ENCODE peak calls at places on chromosomes 2 and 18, in four cellular contexts. One of them, this sample, is unnamed.

GRCh38 chr18:48813833-48814489 is 136.8 kb downstream of the SMAD7 start:
- DNase-seq in BJ: no peak
- DNase-seq in GM13977: no peak
- DNase-seq in body of pancreas: peak
- DNase-seq in this sample: no peak

GRCh38 chr2:200705305-200705985 is 106.3 kb upstream of the BZW1 start:
- DNase-seq in BJ: no peak
- DNase-seq in GM13977: no peak
- DNase-seq in body of pancreas: no peak
- DNase-seq in this sample: no peak

GRCh38 chr18:57595347-57595746 is 8.8 kb upstream of the FECH start:
- DNase-seq in BJ: no peak
- DNase-seq in GM13977: no peak
- DNase-seq in body of pancreas: no peak
- DNase-seq in this sample: no peak

GRCh38 chr2:204468689-204469429 is 76.4 kb upstream of the PARD3B start:
- DNase-seq in BJ: peak
- DNase-seq in GM13977: no peak
- DNase-seq in body of pancreas: no peak
- DNase-seq in this sample: no peak

GRCh38 chr2:78431241-78431640 is 594.3 kb upstream of the REG3G start:
- DNase-seq in BJ: no peak
- DNase-seq in GM13977: no peak
- DNase-seq in body of pancreas: no peak
- DNase-seq in this sample: no peak

GRCh38 chr2:191758420-191759199 is 80.7 kb downstream of the NABP1 start:
- DNase-seq in BJ: no peak
- DNase-seq in GM13977: peak
- DNase-seq in body of pancreas: peak
- DNase-seq in this sample: peak

GRCh38 chr18:3903341-3903740 is 453.4 kb downstream of the TGIF1 start:
- DNase-seq in BJ: peak
- DNase-seq in GM13977: no peak
- DNase-seq in body of pancreas: no peak
- DNase-seq in this sample: no peak

GRCh38 chr2:235514627-235515363 is 21.0 kb downstream of the AGAP1 start:
- DNase-seq in BJ: no peak
- DNase-seq in GM13977: no peak
- DNase-seq in body of pancreas: no peak
- DNase-seq in this sample: no peak

GRCh38 chr2:152594022-152594712 is 123.1 kb downstream of the PRPF40A start:
- DNase-seq in BJ: no peak
- DNase-seq in GM13977: peak
- DNase-seq in body of pancreas: peak
- DNase-seq in this sample: no peak

DNA sequence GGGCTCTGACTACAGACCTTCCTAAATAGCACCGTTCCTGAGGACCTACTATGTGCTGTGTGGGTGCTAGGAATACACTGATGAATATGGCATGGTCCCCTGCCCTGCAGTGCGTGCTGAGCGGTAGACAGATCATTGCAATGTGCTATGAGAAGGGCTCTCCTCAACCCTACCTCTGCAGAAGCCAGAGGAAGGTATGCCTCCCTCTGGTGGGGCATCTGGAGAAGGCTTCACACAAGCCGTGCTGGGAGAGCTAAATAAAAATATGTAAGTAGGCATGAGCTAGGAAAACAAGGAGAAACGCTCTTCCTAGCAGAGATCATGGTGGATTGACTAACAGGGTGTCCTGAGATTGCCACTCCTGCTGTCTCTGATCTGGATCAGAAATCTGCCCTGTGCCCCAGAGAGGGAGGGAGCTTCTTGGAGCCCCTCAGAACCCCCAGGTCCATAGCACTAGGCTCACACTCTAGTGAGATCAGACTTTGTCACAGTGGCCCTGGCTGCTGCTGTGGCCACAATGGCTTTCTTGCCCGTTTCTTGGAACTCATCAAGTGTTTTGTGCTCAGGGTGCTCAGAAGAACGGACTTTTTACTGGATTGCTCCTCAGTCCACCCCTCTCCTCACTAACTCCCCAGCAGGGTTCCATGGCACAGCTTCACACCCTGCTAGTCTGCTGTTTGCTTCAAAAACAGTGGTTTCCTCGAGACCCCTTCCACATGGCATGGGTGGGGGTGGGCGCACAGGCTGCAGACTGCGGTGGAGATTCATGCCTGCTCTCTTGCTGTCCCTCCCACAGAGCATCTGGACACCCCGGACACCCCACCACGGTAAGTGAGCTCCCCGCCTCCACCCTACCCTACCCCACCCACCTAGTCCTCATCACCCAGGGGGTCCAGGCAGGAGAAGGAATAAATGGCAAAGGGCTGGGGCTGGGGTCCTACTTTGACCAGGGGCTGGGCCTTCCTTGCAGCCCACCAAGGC is 14.2 kb downstream of the SIGLEC15 start:
- DNase-seq in BJ: no peak
- DNase-seq in GM13977: no peak
- DNase-seq in body of pancreas: peak
- DNase-seq in this sample: peak
- TF ChIP-seq CTCF in BJ: peak
- TF ChIP-seq CTCF in GM13977: peak
- TF ChIP-seq CTCF in body of pancreas: peak
- TF ChIP-seq CTCF in this sample: peak

DNA sequence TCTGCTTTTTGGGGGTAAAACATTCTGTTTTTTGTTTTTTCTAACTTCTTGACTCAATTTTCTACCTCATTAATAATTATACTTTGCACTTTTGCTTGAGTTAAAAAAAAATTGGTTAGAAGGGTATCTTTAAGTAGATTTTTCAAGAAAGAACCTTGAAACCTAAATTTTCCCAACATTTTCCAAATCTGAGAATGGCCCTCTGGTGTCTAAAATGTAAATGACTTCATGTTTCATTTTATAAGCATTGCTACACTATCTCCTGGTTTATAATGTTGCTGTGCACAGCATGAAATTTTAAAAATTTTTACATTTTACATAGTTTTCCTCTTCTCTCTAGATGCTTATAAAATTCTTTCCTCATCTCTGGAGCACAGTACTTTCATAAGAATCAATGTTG is 14.2 kb downstream of the EIF2AK2 start:
- DNase-seq in BJ: no peak
- DNase-seq in GM13977: no peak
- DNase-seq in body of pancreas: no peak
- DNase-seq in this sample: no peak
- TF ChIP-seq CTCF in BJ: no peak
- TF ChIP-seq CTCF in GM13977: no peak
- TF ChIP-seq CTCF in body of pancreas: no peak
- TF ChIP-seq CTCF in this sample: no peak

GRCh38 chr2:217932661-217933325 is 70.0 kb downstream of the TNS1 start:
- DNase-seq in BJ: no peak
- DNase-seq in GM13977: no peak
- DNase-seq in body of pancreas: no peak
- DNase-seq in this sample: peak
- TF ChIP-seq CTCF in BJ: no peak
- TF ChIP-seq CTCF in GM13977: no peak
- TF ChIP-seq CTCF in body of pancreas: no peak
- TF ChIP-seq CTCF in this sample: peak

GRCh38 chr2:185522472-185522871 is 216.1 kb upstream of the FSIP2 start:
- DNase-seq in BJ: no peak
- DNase-seq in GM13977: no peak
- DNase-seq in body of pancreas: no peak
- DNase-seq in this sample: no peak
- TF ChIP-seq CTCF in BJ: no peak
- TF ChIP-seq CTCF in GM13977: peak
- TF ChIP-seq CTCF in body of pancreas: no peak
- TF ChIP-seq CTCF in this sample: peak

GRCh38 chr2:179899666-179900065 is 38.3 kb upstream of the ZNF385B start:
- DNase-seq in BJ: no peak
- DNase-seq in GM13977: no peak
- DNase-seq in body of pancreas: no peak
- DNase-seq in this sample: no peak

GRCh38 chr2:179893616-179894015 is 32.2 kb upstream of the ZNF385B start:
- DNase-seq in BJ: no peak
- DNase-seq in GM13977: no peak
- DNase-seq in body of pancreas: no peak
- DNase-seq in this sample: no peak

GRCh38 chr2:179900655-179901054 is 39.2 kb upstream of the ZNF385B start:
- DNase-seq in BJ: no peak
- DNase-seq in GM13977: no peak
- DNase-seq in body of pancreas: no peak
- DNase-seq in this sample: no peak

DNA sequence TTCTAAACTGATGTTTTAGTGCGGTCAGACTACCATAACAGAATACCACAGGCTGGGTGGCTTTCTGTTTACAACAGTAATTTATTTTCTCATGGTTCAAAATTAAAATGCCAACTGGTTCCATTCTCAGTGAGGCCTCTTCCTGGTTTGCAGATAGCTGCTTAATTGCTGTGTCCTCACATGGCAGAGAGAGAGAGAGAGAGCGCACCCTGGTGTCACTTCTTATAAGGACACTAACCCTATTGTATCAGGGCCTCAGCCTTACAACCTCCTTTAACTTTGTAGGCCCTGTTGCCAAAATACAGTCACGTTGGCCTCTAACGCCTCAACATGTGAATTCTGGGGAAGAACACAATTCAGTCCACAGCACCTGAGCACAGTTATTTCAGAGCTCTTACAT is 37.5 kb upstream of the ZNF385B start:
- DNase-seq in BJ: no peak
- DNase-seq in GM13977: no peak
- DNase-seq in body of pancreas: no peak
- DNase-seq in this sample: peak
- TF ChIP-seq CTCF in BJ: peak
- TF ChIP-seq CTCF in GM13977: peak
- TF ChIP-seq CTCF in body of pancreas: no peak
- TF ChIP-seq CTCF in this sample: peak